ENCODE peak calls at places on chromosomes 12 and 14, in four cellular contexts. H is HFFc6; E is left colon; G is activated CD8-positive, alpha-beta T cell treated with anti-CD3 and anti-CD28 coated beads, Interleukin-2, amount 10 ng/mL, durations not matched to agents 7 days and 5 days. Y is an unnamed sample.

GRCh38 chr14:104316121-104316722 is 177.8 kb downstream of the KIF26A start:
- DNase-seq in H (no peak), E (peak), G (no peak), Y (peak)

GRCh38 chr12:26782372-26783132 is 50.4 kb downstream of the ITPR2 start:
- DNase-seq in H (no peak), E (no peak), G (no peak), Y (no peak)

GRCh38 chr12:20492251-20492728 is 124.0 kb downstream of the PDE3A start:
- DNase-seq in H (peak), E (no peak), G (peak), Y (no peak)

GRCh38 chr14:75631453-75631831 is 29.2 kb downstream of the ERG28 start:
- DNase-seq in H (no peak), E (no peak), G (no peak), Y (no peak)

GRCh38 chr12:91890742-91891141 is 254.9 kb downstream of the BTG1 start:
- DNase-seq in H (no peak), E (no peak), G (no peak), Y (no peak)

GRCh38 chr14:32513571-32514009 is 184.5 kb downstream of the AKAP6 start:
- DNase-seq in H (peak), E (no peak), G (no peak), Y (no peak)

GRCh38 chr12:95146767-95147166 is 70.5 kb downstream of the FGD6 start:
- DNase-seq in H (no peak), E (no peak), G (no peak), Y (no peak)

GRCh38 chr12:85580562-85581168 is 255.5 kb downstream of the RASSF9 start:
- DNase-seq in H (no peak), E (no peak), G (no peak), Y (no peak)

GRCh38 chr12:30909721-30910350 is 16.7 kb upstream of the TSPAN11 start:
- DNase-seq in H (no peak), E (no peak), G (no peak), Y (no peak)

GRCh38 chr12:104374071-104374470 is 70.5 kb downstream of the EID3 start:
- DNase-seq in H (no peak), E (no peak), G (no peak), Y (no peak)

GRCh38 chr14:89185919-89186849 is 230.8 kb downstream of the FOXN3 start:
- DNase-seq in H (peak), E (no peak), G (peak), Y (no peak)

GRCh38 chr12:115160290-115161108 is 476.5 kb upstream of the TBX3 start:
- DNase-seq in H (no peak), E (no peak), G (no peak), Y (no peak)

GRCh38 chr12:102642199-102642598 is 161.8 kb upstream of the IGF1 start:
- DNase-seq in H (peak), E (no peak), G (no peak), Y (no peak)

GRCh38 chr14:104559769-104560585 is 19.6 kb upstream of the C14orf180 start:
- DNase-seq in H (no peak), E (no peak), G (no peak), Y (no peak)

GRCh38 chr14:105168979-105169507 is 467 bp upstream of the JAG2 start:
- DNase-seq in H (no peak), E (peak), G (peak), Y (no peak)

GRCh38 chr12:15977999-15978398 is 66.9 kb downstream of the DERA start:
- DNase-seq in H (no peak), E (no peak), G (no peak), Y (no peak)

GRCh38 chr12:52613363-52614030 is 4.9 kb downstream of the KRT73 start:
- DNase-seq in H (no peak), E (no peak), G (no peak), Y (no peak)

GRCh38 chr14:96586921-96587822 is 85.0 kb downstream of the PAPOLA start:
- DNase-seq in H (no peak), E (no peak), G (no peak), Y (no peak)

GRCh38 chr12:27498761-27499160 is 25.2 kb upstream of the PPFIBP1 start:
- DNase-seq in H (no peak), E (no peak), G (no peak), Y (no peak)

GRCh38 chr14:102144914-102145313 is 5.2 kb downstream of the WDR20 start:
- DNase-seq in H (no peak), E (no peak), G (no peak), Y (no peak)

GRCh38 chr14:92144708-92145107 is 22.9 kb downstream of the CPSF2 start:
- DNase-seq in H (peak), E (no peak), G (no peak), Y (no peak)

GRCh38 chr14:58460772-58461171 is 33.3 kb downstream of the KIAA0586 start:
- DNase-seq in H (no peak), E (no peak), G (no peak), Y (no peak)

GRCh38 chr14:89640141-89640540 is 223.1 kb upstream of the FOXN3 start:
- DNase-seq in H (no peak), E (no peak), G (no peak), Y (no peak)

GRCh38 chr14:34693228-34693939 is 21.0 kb downstream of the CFL2 start:
- DNase-seq in H (no peak), E (peak), G (peak), Y (peak)

GRCh38 chr14:52355016-52355430 is 40.9 kb downstream of the PTGER2 start:
- DNase-seq in H (peak), E (no peak), G (no peak), Y (no peak)